ENCODE peak calls at places on chromosomes 2 and 18, in ten cellular contexts. One of them, this sample, is unnamed. For H3K4me1, the result is how much of the 10 kb centered on the place peaks cover.

GRCh38 chr2:188524519-188525113 is 232.9 kb downstream of the GULP1 start:
- DNase-seq in left lung: no peak
- DNase-seq in breast epithelium: no peak
- DNase-seq in GM23338: peak
- DNase-seq in Peyer's patch: no peak
- DNase-seq in A549: peak
- DNase-seq in mucosa of descending colon: peak
- DNase-seq in thyroid gland: peak
- DNase-seq in psoas muscle: no peak
- DNase-seq in CD8-positive, alpha-beta memory T cell: no peak
- DNase-seq in this sample: no peak

GRCh38 chr2:177252808-177253531 is 11.6 kb downstream of the NFE2L2 start:
- DNase-seq in psoas muscle: no peak
- DNase-seq in GM23338: no peak
- DNase-seq in left lung: no peak
- DNase-seq in A549: no peak
- DNase-seq in Peyer's patch: no peak
- DNase-seq in CD8-positive, alpha-beta memory T cell: no peak
- DNase-seq in mucosa of descending colon: no peak
- DNase-seq in breast epithelium: no peak
- DNase-seq in thyroid gland: no peak
- DNase-seq in this sample: no peak

GRCh38 chr2:232809349-232810124 is 33.2 kb upstream of the KCNJ13 start:
- DNase-seq in CD8-positive, alpha-beta memory T cell: no peak
- DNase-seq in breast epithelium: no peak
- DNase-seq in left lung: no peak
- DNase-seq in GM23338: no peak
- DNase-seq in psoas muscle: no peak
- DNase-seq in thyroid gland: no peak
- DNase-seq in Peyer's patch: no peak
- DNase-seq in mucosa of descending colon: no peak
- DNase-seq in A549: peak
- DNase-seq in this sample: no peak

GRCh38 chr2:85741811-85742507 is 11.8 kb upstream of the ATOH8 start:
- DNase-seq in GM23338: no peak
- DNase-seq in mucosa of descending colon: peak
- DNase-seq in thyroid gland: peak
- DNase-seq in psoas muscle: peak
- DNase-seq in left lung: peak
- DNase-seq in CD8-positive, alpha-beta memory T cell: no peak
- DNase-seq in breast epithelium: peak
- DNase-seq in A549: peak
- DNase-seq in Peyer's patch: no peak
- DNase-seq in this sample: no peak

GRCh38 chr18:56139792-56140254 is 498.6 kb downstream of the TXNL1 start:
- DNase-seq in breast epithelium: no peak
- DNase-seq in left lung: no peak
- DNase-seq in GM23338: no peak
- DNase-seq in mucosa of descending colon: no peak
- DNase-seq in CD8-positive, alpha-beta memory T cell: no peak
- DNase-seq in thyroid gland: peak
- DNase-seq in Peyer's patch: no peak
- DNase-seq in psoas muscle: peak
- DNase-seq in A549: no peak
- DNase-seq in this sample: no peak

GRCh38 chr18:45063246-45064038 is 382.8 kb downstream of the SETBP1 start:
- DNase-seq in psoas muscle: no peak
- DNase-seq in thyroid gland: no peak
- DNase-seq in Peyer's patch: no peak
- DNase-seq in mucosa of descending colon: no peak
- DNase-seq in GM23338: peak
- DNase-seq in A549: no peak
- DNase-seq in left lung: peak
- DNase-seq in breast epithelium: no peak
- DNase-seq in CD8-positive, alpha-beta memory T cell: no peak
- DNase-seq in this sample: no peak

GRCh38 chr2:182435754-182436153 is 8.9 kb upstream of the PDE1A start:
- DNase-seq in breast epithelium: no peak
- DNase-seq in CD8-positive, alpha-beta memory T cell: no peak
- DNase-seq in thyroid gland: no peak
- DNase-seq in Peyer's patch: no peak
- DNase-seq in mucosa of descending colon: no peak
- DNase-seq in left lung: no peak
- DNase-seq in A549: no peak
- DNase-seq in GM23338: no peak
- DNase-seq in psoas muscle: no peak
- DNase-seq in this sample: no peak

GRCh38 chr18:35756506-35757117 is 175.1 kb downstream of the GALNT1 start:
- DNase-seq in breast epithelium: no peak
- DNase-seq in mucosa of descending colon: peak
- DNase-seq in left lung: no peak
- DNase-seq in A549: peak
- DNase-seq in thyroid gland: peak
- DNase-seq in CD8-positive, alpha-beta memory T cell: peak
- DNase-seq in GM23338: peak
- DNase-seq in psoas muscle: no peak
- DNase-seq in Peyer's patch: no peak
- DNase-seq in this sample: no peak

GRCh38 chr2:134253804-134254203 is at the start of gene MGAT5:
- DNase-seq in CD8-positive, alpha-beta memory T cell: no peak
- DNase-seq in A549: no peak
- DNase-seq in GM23338: no peak
- DNase-seq in psoas muscle: no peak
- DNase-seq in Peyer's patch: no peak
- DNase-seq in breast epithelium: no peak
- DNase-seq in thyroid gland: peak
- DNase-seq in left lung: no peak
- DNase-seq in mucosa of descending colon: peak
- DNase-seq in this sample: no peak

GRCh38 chr2:196592912-196593881 is 46.3 kb upstream of the CCDC150 start:
- DNase-seq in CD8-positive, alpha-beta memory T cell: no peak
- DNase-seq in mucosa of descending colon: peak
- DNase-seq in left lung: peak
- DNase-seq in Peyer's patch: peak
- DNase-seq in thyroid gland: peak
- DNase-seq in A549: peak
- DNase-seq in psoas muscle: peak
- DNase-seq in breast epithelium: no peak
- DNase-seq in GM23338: peak
- DNase-seq in this sample: no peak

GRCh38 chr2:171319164-171319810 is 114.5 kb downstream of the METTL8 start:
- DNase-seq in Peyer's patch: no peak
- DNase-seq in GM23338: peak
- DNase-seq in breast epithelium: no peak
- DNase-seq in thyroid gland: no peak
- DNase-seq in mucosa of descending colon: peak
- DNase-seq in CD8-positive, alpha-beta memory T cell: peak
- DNase-seq in psoas muscle: no peak
- DNase-seq in A549: no peak
- DNase-seq in left lung: no peak
- DNase-seq in this sample: no peak

GRCh38 chr2:238138331-238139102 is at the start of gene KLHL30:
- DNase-seq in A549: no peak
- DNase-seq in CD8-positive, alpha-beta memory T cell: no peak
- DNase-seq in GM23338: no peak
- DNase-seq in mucosa of descending colon: no peak
- DNase-seq in Peyer's patch: no peak
- DNase-seq in breast epithelium: no peak
- DNase-seq in thyroid gland: peak
- DNase-seq in left lung: peak
- DNase-seq in psoas muscle: peak
- DNase-seq in this sample: no peak
- H3K4me3 ChIP-seq in A549: no peak
- H3K4me3 ChIP-seq in CD8-positive, alpha-beta memory T cell: no peak
- H3K4me3 ChIP-seq in GM23338: no peak
- H3K4me3 ChIP-seq in mucosa of descending colon: no peak
- H3K4me3 ChIP-seq in Peyer's patch: peak
- H3K4me3 ChIP-seq in breast epithelium: peak
- H3K4me3 ChIP-seq in thyroid gland: no peak
- H3K4me3 ChIP-seq in left lung: no peak
- H3K4me3 ChIP-seq in psoas muscle: peak
- H3K4me3 ChIP-seq in this sample: no peak

GRCh38 chr2:72942293-72942692 is 25.0 kb downstream of the EMX1 start:
- DNase-seq in breast epithelium: no peak
- DNase-seq in psoas muscle: peak
- DNase-seq in GM23338: no peak
- DNase-seq in A549: no peak
- DNase-seq in mucosa of descending colon: no peak
- DNase-seq in Peyer's patch: no peak
- DNase-seq in left lung: peak
- DNase-seq in CD8-positive, alpha-beta memory T cell: no peak
- DNase-seq in thyroid gland: no peak
- DNase-seq in this sample: no peak

GRCh38 chr2:72942881-72943418 is 25.6 kb downstream of the EMX1 start:
- DNase-seq in mucosa of descending colon: no peak
- DNase-seq in A549: no peak
- DNase-seq in left lung: peak
- DNase-seq in CD8-positive, alpha-beta memory T cell: no peak
- DNase-seq in GM23338: no peak
- DNase-seq in Peyer's patch: no peak
- DNase-seq in psoas muscle: peak
- DNase-seq in thyroid gland: no peak
- DNase-seq in breast epithelium: no peak
- DNase-seq in this sample: no peak

GRCh38 chr2:72945450-72946019 is 28.2 kb downstream of the EMX1 start:
- DNase-seq in left lung: peak
- DNase-seq in Peyer's patch: no peak
- DNase-seq in CD8-positive, alpha-beta memory T cell: no peak
- DNase-seq in thyroid gland: no peak
- DNase-seq in psoas muscle: no peak
- DNase-seq in breast epithelium: no peak
- DNase-seq in mucosa of descending colon: no peak
- DNase-seq in A549: no peak
- DNase-seq in GM23338: no peak
- DNase-seq in this sample: no peak

GRCh38 chr2:72944804-72945449 is 27.6 kb downstream of the EMX1 start:
- DNase-seq in A549: no peak
- DNase-seq in left lung: peak
- DNase-seq in psoas muscle: no peak
- DNase-seq in Peyer's patch: no peak
- DNase-seq in GM23338: no peak
- DNase-seq in breast epithelium: no peak
- DNase-seq in mucosa of descending colon: no peak
- DNase-seq in thyroid gland: no peak
- DNase-seq in CD8-positive, alpha-beta memory T cell: no peak
- DNase-seq in this sample: no peak

GRCh38 chr2:72943540-72944395 is 26.4 kb downstream of the EMX1 start:
- DNase-seq in mucosa of descending colon: no peak
- DNase-seq in breast epithelium: no peak
- DNase-seq in CD8-positive, alpha-beta memory T cell: no peak
- DNase-seq in left lung: peak
- DNase-seq in GM23338: no peak
- DNase-seq in thyroid gland: no peak
- DNase-seq in psoas muscle: peak
- DNase-seq in A549: no peak
- DNase-seq in Peyer's patch: no peak
- DNase-seq in this sample: no peak
- H3K4me1 ChIP-seq in mucosa of descending colon: under half
- H3K4me1 ChIP-seq in breast epithelium: under half
- H3K4me1 ChIP-seq in CD8-positive, alpha-beta memory T cell: under half
- H3K4me1 ChIP-seq in left lung: under half
- H3K4me1 ChIP-seq in GM23338: under half
- H3K4me1 ChIP-seq in thyroid gland: under half
- H3K4me1 ChIP-seq in psoas muscle: under half
- H3K4me1 ChIP-seq in A549: under half
- H3K4me1 ChIP-seq in Peyer's patch: under half
- H3K4me1 ChIP-seq in this sample: under half

GRCh38 chr18:54530285-54530684 is 60.8 kb upstream of the DYNAP start:
- DNase-seq in CD8-positive, alpha-beta memory T cell: no peak
- DNase-seq in left lung: no peak
- DNase-seq in psoas muscle: no peak
- DNase-seq in mucosa of descending colon: no peak
- DNase-seq in A549: no peak
- DNase-seq in GM23338: no peak
- DNase-seq in thyroid gland: no peak
- DNase-seq in Peyer's patch: no peak
- DNase-seq in breast epithelium: no peak
- DNase-seq in this sample: no peak

GRCh38 chr18:54532962-54533361 is 58.1 kb upstream of the DYNAP start:
- DNase-seq in left lung: no peak
- DNase-seq in thyroid gland: no peak
- DNase-seq in mucosa of descending colon: no peak
- DNase-seq in GM23338: no peak
- DNase-seq in psoas muscle: no peak
- DNase-seq in CD8-positive, alpha-beta memory T cell: no peak
- DNase-seq in breast epithelium: no peak
- DNase-seq in A549: no peak
- DNase-seq in Peyer's patch: no peak
- DNase-seq in this sample: no peak

GRCh38 chr18:54529444-54529843 is 61.6 kb upstream of the DYNAP start:
- DNase-seq in mucosa of descending colon: no peak
- DNase-seq in thyroid gland: no peak
- DNase-seq in A549: no peak
- DNase-seq in Peyer's patch: no peak
- DNase-seq in GM23338: peak
- DNase-seq in left lung: no peak
- DNase-seq in psoas muscle: no peak
- DNase-seq in breast epithelium: no peak
- DNase-seq in CD8-positive, alpha-beta memory T cell: no peak
- DNase-seq in this sample: no peak

GRCh38 chr18:54532222-54532621 is 58.8 kb upstream of the DYNAP start:
- DNase-seq in A549: no peak
- DNase-seq in Peyer's patch: no peak
- DNase-seq in thyroid gland: no peak
- DNase-seq in mucosa of descending colon: peak
- DNase-seq in psoas muscle: no peak
- DNase-seq in left lung: no peak
- DNase-seq in CD8-positive, alpha-beta memory T cell: no peak
- DNase-seq in GM23338: peak
- DNase-seq in breast epithelium: no peak
- DNase-seq in this sample: no peak

GRCh38 chr18:54531402-54532065 is 59.5 kb upstream of the DYNAP start:
- DNase-seq in Peyer's patch: no peak
- DNase-seq in GM23338: peak
- DNase-seq in CD8-positive, alpha-beta memory T cell: no peak
- DNase-seq in psoas muscle: no peak
- DNase-seq in thyroid gland: no peak
- DNase-seq in mucosa of descending colon: no peak
- DNase-seq in left lung: no peak
- DNase-seq in A549: no peak
- DNase-seq in breast epithelium: no peak
- DNase-seq in this sample: no peak
- H3K4me3 ChIP-seq in Peyer's patch: no peak
- H3K4me3 ChIP-seq in GM23338: peak
- H3K4me3 ChIP-seq in CD8-positive, alpha-beta memory T cell: no peak
- H3K4me3 ChIP-seq in psoas muscle: no peak
- H3K4me3 ChIP-seq in thyroid gland: no peak
- H3K4me3 ChIP-seq in mucosa of descending colon: no peak
- H3K4me3 ChIP-seq in left lung: no peak
- H3K4me3 ChIP-seq in A549: no peak
- H3K4me3 ChIP-seq in breast epithelium: no peak
- H3K4me3 ChIP-seq in this sample: no peak

DNA sequence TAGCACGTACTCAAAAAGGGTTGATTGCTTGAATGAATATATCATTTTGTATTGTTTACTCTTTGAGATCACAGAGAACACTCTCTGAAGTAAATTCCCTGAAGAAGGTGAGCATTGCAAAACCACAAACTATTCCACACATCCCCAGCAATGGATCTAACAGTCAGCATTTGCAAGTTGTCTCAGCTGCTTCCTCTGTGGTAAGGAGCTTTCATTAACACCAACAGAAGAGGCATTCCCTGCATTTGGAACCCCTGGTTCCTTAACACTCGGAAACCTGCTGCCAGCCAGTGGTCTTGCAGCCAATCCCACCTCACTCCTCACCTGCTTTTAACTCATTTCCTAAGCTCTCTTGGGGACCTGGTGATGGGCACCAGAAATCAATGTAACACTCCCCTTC is 108.4 kb downstream of the IRS1 start:
- DNase-seq in psoas muscle: no peak
- DNase-seq in breast epithelium: no peak
- DNase-seq in A549: no peak
- DNase-seq in CD8-positive, alpha-beta memory T cell: no peak
- DNase-seq in thyroid gland: no peak
- DNase-seq in Peyer's patch: no peak
- DNase-seq in mucosa of descending colon: no peak
- DNase-seq in left lung: no peak
- DNase-seq in GM23338: peak
- DNase-seq in this sample: no peak
- H3K4me1 ChIP-seq in psoas muscle: under half
- H3K4me1 ChIP-seq in breast epithelium: under half
- H3K4me1 ChIP-seq in A549: under half
- H3K4me1 ChIP-seq in CD8-positive, alpha-beta memory T cell: under half
- H3K4me1 ChIP-seq in thyroid gland: under half
- H3K4me1 ChIP-seq in Peyer's patch: under half
- H3K4me1 ChIP-seq in mucosa of descending colon: under half
- H3K4me1 ChIP-seq in left lung: under half
- H3K4me1 ChIP-seq in GM23338: under half
- H3K4me1 ChIP-seq in this sample: under half

This sample was measured in effector memory CD4-positive, alpha-beta T cell.